ENCODE peak calls at places on chromosome 11, in nine cellular contexts. One of them, this sample, is unnamed.

GRCh38 chr11:96254087-96254486 is 88.9 kb downstream of the MAML2 start:
- DNase-seq in amygdala: no peak
- DNase-seq in NCI-H524: no peak
- DNase-seq in stimulated activated naive CD8-positive, alpha-beta T cell treated with anti-CD3 and anti-CD28 coated beads, Interleukin-15, amount 100 ng/mL, for 72 hours: no peak
- DNase-seq in SK-N-MC: no peak
- DNase-seq in activated naive CD4-positive, alpha-beta T cell treated with anti-CD3 and anti-CD28 coated beads, Interleukin-2, amount 10 ng/mL, durations not matched to agents 7 days and 5 days: peak
- DNase-seq in GM03348: peak
- DNase-seq in mucosa of gallbladder: no peak
- DNase-seq in MM.1S: peak
- DNase-seq in this sample: no peak

GRCh38 chr11:67178878-67179277 is 59.8 kb downstream of the KDM2A start:
- DNase-seq in amygdala: no peak
- DNase-seq in NCI-H524: no peak
- DNase-seq in stimulated activated naive CD8-positive, alpha-beta T cell treated with anti-CD3 and anti-CD28 coated beads, Interleukin-15, amount 100 ng/mL, for 72 hours: no peak
- DNase-seq in SK-N-MC: no peak
- DNase-seq in activated naive CD4-positive, alpha-beta T cell treated with anti-CD3 and anti-CD28 coated beads, Interleukin-2, amount 10 ng/mL, durations not matched to agents 7 days and 5 days: no peak
- DNase-seq in GM03348: no peak
- DNase-seq in mucosa of gallbladder: no peak
- DNase-seq in MM.1S: no peak
- DNase-seq in this sample: no peak

GRCh38 chr11:123116486-123116885 is 54.5 kb upstream of the HSPA8 start:
- DNase-seq in amygdala: no peak
- DNase-seq in NCI-H524: no peak
- DNase-seq in stimulated activated naive CD8-positive, alpha-beta T cell treated with anti-CD3 and anti-CD28 coated beads, Interleukin-15, amount 100 ng/mL, for 72 hours: no peak
- DNase-seq in SK-N-MC: no peak
- DNase-seq in activated naive CD4-positive, alpha-beta T cell treated with anti-CD3 and anti-CD28 coated beads, Interleukin-2, amount 10 ng/mL, durations not matched to agents 7 days and 5 days: no peak
- DNase-seq in GM03348: no peak
- DNase-seq in mucosa of gallbladder: no peak
- DNase-seq in MM.1S: no peak
- DNase-seq in this sample: no peak

GRCh38 chr11:120241277-120241676 is 1.3 kb downstream of the POU2F3 start:
- DNase-seq in amygdala: no peak
- DNase-seq in NCI-H524: no peak
- DNase-seq in stimulated activated naive CD8-positive, alpha-beta T cell treated with anti-CD3 and anti-CD28 coated beads, Interleukin-15, amount 100 ng/mL, for 72 hours: no peak
- DNase-seq in SK-N-MC: no peak
- DNase-seq in activated naive CD4-positive, alpha-beta T cell treated with anti-CD3 and anti-CD28 coated beads, Interleukin-2, amount 10 ng/mL, durations not matched to agents 7 days and 5 days: no peak
- DNase-seq in GM03348: no peak
- DNase-seq in mucosa of gallbladder: no peak
- DNase-seq in MM.1S: no peak
- DNase-seq in this sample: no peak

GRCh38 chr11:103537904-103538502 is 428.8 kb downstream of the DYNC2H1 start:
- DNase-seq in amygdala: no peak
- DNase-seq in NCI-H524: peak
- DNase-seq in stimulated activated naive CD8-positive, alpha-beta T cell treated with anti-CD3 and anti-CD28 coated beads, Interleukin-15, amount 100 ng/mL, for 72 hours: no peak
- DNase-seq in SK-N-MC: peak
- DNase-seq in activated naive CD4-positive, alpha-beta T cell treated with anti-CD3 and anti-CD28 coated beads, Interleukin-2, amount 10 ng/mL, durations not matched to agents 7 days and 5 days: no peak
- DNase-seq in GM03348: peak
- DNase-seq in mucosa of gallbladder: no peak
- DNase-seq in MM.1S: no peak
- DNase-seq in this sample: no peak

GRCh38 chr11:71256080-71256479 is 3.7 kb upstream of the SHANK2 start:
- DNase-seq in amygdala: no peak
- DNase-seq in NCI-H524: no peak
- DNase-seq in stimulated activated naive CD8-positive, alpha-beta T cell treated with anti-CD3 and anti-CD28 coated beads, Interleukin-15, amount 100 ng/mL, for 72 hours: no peak
- DNase-seq in SK-N-MC: no peak
- DNase-seq in activated naive CD4-positive, alpha-beta T cell treated with anti-CD3 and anti-CD28 coated beads, Interleukin-2, amount 10 ng/mL, durations not matched to agents 7 days and 5 days: no peak
- DNase-seq in GM03348: no peak
- DNase-seq in mucosa of gallbladder: no peak
- DNase-seq in MM.1S: no peak
- DNase-seq in this sample: no peak

GRCh38 chr11:65786786-65787636 is at the start of gene OVOL1:
- DNase-seq in amygdala: no peak
- DNase-seq in NCI-H524: no peak
- DNase-seq in stimulated activated naive CD8-positive, alpha-beta T cell treated with anti-CD3 and anti-CD28 coated beads, Interleukin-15, amount 100 ng/mL, for 72 hours: no peak
- DNase-seq in SK-N-MC: no peak
- DNase-seq in activated naive CD4-positive, alpha-beta T cell treated with anti-CD3 and anti-CD28 coated beads, Interleukin-2, amount 10 ng/mL, durations not matched to agents 7 days and 5 days: peak
- DNase-seq in GM03348: no peak
- DNase-seq in mucosa of gallbladder: peak
- DNase-seq in MM.1S: no peak
- DNase-seq in this sample: no peak

GRCh38 chr11:61148016-61148640 is 13.1 kb downstream of the VPS37C start:
- DNase-seq in amygdala: no peak
- DNase-seq in NCI-H524: no peak
- DNase-seq in stimulated activated naive CD8-positive, alpha-beta T cell treated with anti-CD3 and anti-CD28 coated beads, Interleukin-15, amount 100 ng/mL, for 72 hours: no peak
- DNase-seq in SK-N-MC: no peak
- DNase-seq in activated naive CD4-positive, alpha-beta T cell treated with anti-CD3 and anti-CD28 coated beads, Interleukin-2, amount 10 ng/mL, durations not matched to agents 7 days and 5 days: no peak
- DNase-seq in GM03348: no peak
- DNase-seq in mucosa of gallbladder: no peak
- DNase-seq in MM.1S: no peak
- DNase-seq in this sample: no peak

GRCh38 chr11:72627594-72628281 is 46.5 kb downstream of the PDE2A start:
- DNase-seq in amygdala: peak
- DNase-seq in NCI-H524: no peak
- DNase-seq in stimulated activated naive CD8-positive, alpha-beta T cell treated with anti-CD3 and anti-CD28 coated beads, Interleukin-15, amount 100 ng/mL, for 72 hours: no peak
- DNase-seq in SK-N-MC: no peak
- DNase-seq in activated naive CD4-positive, alpha-beta T cell treated with anti-CD3 and anti-CD28 coated beads, Interleukin-2, amount 10 ng/mL, durations not matched to agents 7 days and 5 days: no peak
- DNase-seq in GM03348: no peak
- DNase-seq in mucosa of gallbladder: no peak
- DNase-seq in MM.1S: no peak
- DNase-seq in this sample: peak

GRCh38 chr11:56740107-56740506 is 8.4 kb downstream of the OR9G4 start:
- DNase-seq in amygdala: no peak
- DNase-seq in NCI-H524: no peak
- DNase-seq in stimulated activated naive CD8-positive, alpha-beta T cell treated with anti-CD3 and anti-CD28 coated beads, Interleukin-15, amount 100 ng/mL, for 72 hours: no peak
- DNase-seq in SK-N-MC: no peak
- DNase-seq in activated naive CD4-positive, alpha-beta T cell treated with anti-CD3 and anti-CD28 coated beads, Interleukin-2, amount 10 ng/mL, durations not matched to agents 7 days and 5 days: no peak
- DNase-seq in GM03348: no peak
- DNase-seq in mucosa of gallbladder: no peak
- DNase-seq in MM.1S: no peak
- DNase-seq in this sample: no peak

GRCh38 chr11:115284766-115285165 is 219.4 kb downstream of the CADM1 start:
- DNase-seq in amygdala: no peak
- DNase-seq in NCI-H524: no peak
- DNase-seq in stimulated activated naive CD8-positive, alpha-beta T cell treated with anti-CD3 and anti-CD28 coated beads, Interleukin-15, amount 100 ng/mL, for 72 hours: no peak
- DNase-seq in SK-N-MC: no peak
- DNase-seq in activated naive CD4-positive, alpha-beta T cell treated with anti-CD3 and anti-CD28 coated beads, Interleukin-2, amount 10 ng/mL, durations not matched to agents 7 days and 5 days: no peak
- DNase-seq in GM03348: no peak
- DNase-seq in mucosa of gallbladder: no peak
- DNase-seq in MM.1S: no peak
- DNase-seq in this sample: no peak

GRCh38 chr11:10233581-10233980 is 60.4 kb downstream of the SBF2 start:
- DNase-seq in amygdala: no peak
- DNase-seq in NCI-H524: no peak
- DNase-seq in stimulated activated naive CD8-positive, alpha-beta T cell treated with anti-CD3 and anti-CD28 coated beads, Interleukin-15, amount 100 ng/mL, for 72 hours: no peak
- DNase-seq in SK-N-MC: no peak
- DNase-seq in activated naive CD4-positive, alpha-beta T cell treated with anti-CD3 and anti-CD28 coated beads, Interleukin-2, amount 10 ng/mL, durations not matched to agents 7 days and 5 days: no peak
- DNase-seq in GM03348: peak
- DNase-seq in mucosa of gallbladder: no peak
- DNase-seq in MM.1S: no peak
- DNase-seq in this sample: no peak

GRCh38 chr11:2414616-2415015 is 14.1 kb downstream of the TSSC4 start:
- DNase-seq in amygdala: no peak
- DNase-seq in NCI-H524: no peak
- DNase-seq in stimulated activated naive CD8-positive, alpha-beta T cell treated with anti-CD3 and anti-CD28 coated beads, Interleukin-15, amount 100 ng/mL, for 72 hours: no peak
- DNase-seq in SK-N-MC: no peak
- DNase-seq in activated naive CD4-positive, alpha-beta T cell treated with anti-CD3 and anti-CD28 coated beads, Interleukin-2, amount 10 ng/mL, durations not matched to agents 7 days and 5 days: no peak
- DNase-seq in GM03348: no peak
- DNase-seq in mucosa of gallbladder: no peak
- DNase-seq in MM.1S: no peak
- DNase-seq in this sample: no peak

This sample was measured in head of caudate nucleus.